ENCODE peak calls at places on chromosomes 12 and 14, in ten cellular contexts. B is IMR-90, L is endodermal cell, Z is GM23248, H is mesendoderm, J is fibroblast of lung, V is neural progenitor cell, Y is endothelial cell of umbilical vein, A is neuronal stem cell, K is HCT116. S is an unnamed sample.

GRCh38 chr12:10153271-10154144 is 18.4 kb downstream of the OLR1 start:
- DNase-seq in B (peak), L (peak), Z (peak), H (peak), J (peak), V (peak), Y (peak), A (peak), K (peak), S (peak)

GRCh38 chr12:52171950-52172512 is 19.8 kb downstream of the KRT80 start:
- DNase-seq in B (peak), L (peak), Z (peak), H (peak), J (peak), V (peak), Y (no peak), A (no peak), K (no peak), S (no peak)

GRCh38 chr12:126507231-126507630 is 1442.0 kb downstream of the AACS start:
- DNase-seq in B (no peak), L (no peak), Z (no peak), H (no peak), J (no peak), V (no peak), Y (no peak), A (no peak), K (no peak), S (no peak)

GRCh38 chr12:1355396-1355795 is 239.0 kb downstream of the FBXL14 start:
- DNase-seq in B (peak), L (no peak), Z (no peak), H (no peak), J (peak), V (no peak), Y (no peak), A (no peak), K (no peak), S (peak)

GRCh38 chr14:64757601-64758000 is 53.4 kb downstream of the PLEKHG3 start:
- DNase-seq in B (no peak), L (no peak), Z (no peak), H (no peak), J (no peak), V (no peak), Y (no peak), A (no peak), K (no peak), S (no peak)

GRCh38 chr12:109760930-109761630 is 47.5 kb downstream of the FAM222A start:
- DNase-seq in B (no peak), L (peak), Z (no peak), H (no peak), J (no peak), V (no peak), Y (no peak), A (no peak), K (no peak), S (no peak)

GRCh38 chr12:65878540-65878939 is 54.3 kb downstream of the HMGA2 start:
- DNase-seq in B (no peak), L (peak), Z (peak), H (peak), J (peak), V (peak), Y (peak), A (no peak), K (no peak), S (no peak)

GRCh38 chr12:1872448-1872847 is 46.0 kb downstream of the CACNA2D4 start:
- DNase-seq in B (no peak), L (no peak), Z (no peak), H (no peak), J (no peak), V (no peak), Y (no peak), A (no peak), K (no peak), S (no peak)

GRCh38 chr12:53550595-53550994 is 43.3 kb upstream of the NPFF start:
- DNase-seq in B (peak), L (no peak), Z (peak), H (no peak), J (peak), V (no peak), Y (no peak), A (no peak), K (no peak), S (no peak)

GRCh38 chr12:13417516-13417915 is 221.0 kb downstream of the EMP1 start:
- DNase-seq in B (no peak), L (peak), Z (no peak), H (no peak), J (no peak), V (no peak), Y (no peak), A (no peak), K (no peak), S (no peak)

GRCh38 chr12:6326316-6326959 is 15.4 kb downstream of the TNFRSF1A start:
- DNase-seq in B (peak), L (peak), Z (peak), H (peak), J (no peak), V (peak), Y (peak), A (no peak), K (no peak), S (no peak)

GRCh38 chr14:63647696-63648410 is 6.2 kb upstream of the WDR89 start:
- DNase-seq in B (peak), L (no peak), Z (no peak), H (peak), J (peak), V (no peak), Y (no peak), A (no peak), K (no peak), S (peak)

GRCh38 chr12:95118138-95118787 is 44.8 kb upstream of the NR2C1 start:
- DNase-seq in B (peak), L (no peak), Z (peak), H (no peak), J (peak), V (no peak), Y (peak), A (no peak), K (no peak), S (peak)

GRCh38 chr14:22384974-22385526 is 204.0 kb downstream of the DAD1 start:
- DNase-seq in B (no peak), L (no peak), Z (no peak), H (no peak), J (no peak), V (no peak), Y (no peak), A (no peak), K (no peak), S (no peak)

GRCh38 chr14:24053548-24054323 is 1.9 kb downstream of the CARMIL3 start:
- DNase-seq in B (no peak), L (peak), Z (no peak), H (no peak), J (no peak), V (no peak), Y (no peak), A (no peak), K (no peak), S (no peak)

GRCh38 chr14:27411021-27411420 is 813.2 kb upstream of the NOVA1 start:
- DNase-seq in B (no peak), L (no peak), Z (no peak), H (no peak), J (peak), V (no peak), Y (no peak), A (no peak), K (no peak), S (peak)

GRCh38 chr14:94816113-94816512 is 46.2 kb upstream of the GSC start:
- DNase-seq in B (no peak), L (peak), Z (peak), H (peak), J (no peak), V (peak), Y (no peak), A (no peak), K (no peak), S (peak)

GRCh38 chr14:39607978-39608377 is 175.7 kb upstream of the FBXO33 start:
- DNase-seq in B (no peak), L (no peak), Z (no peak), H (no peak), J (no peak), V (no peak), Y (no peak), A (no peak), K (no peak), S (no peak)

GRCh38 chr14:54854181-54854580 is 48.4 kb downstream of the GCH1 start:
- DNase-seq in B (no peak), L (peak), Z (no peak), H (peak), J (no peak), V (peak), Y (no peak), A (no peak), K (no peak), S (no peak)

GRCh38 chr14:71143391-71144290 is 236.4 kb downstream of the PCNX1 start:
- DNase-seq in B (peak), L (no peak), Z (peak), H (peak), J (peak), V (no peak), Y (no peak), A (no peak), K (no peak), S (peak)

GRCh38 chr12:47216150-47216677 is 136.5 kb upstream of the AMIGO2 start:
- DNase-seq in B (no peak), L (no peak), Z (no peak), H (no peak), J (no peak), V (no peak), Y (no peak), A (no peak), K (no peak), S (no peak)

GRCh38 chr14:43778956-43779639 is 728.0 kb downstream of the FSCB start:
- DNase-seq in B (no peak), L (no peak), Z (no peak), H (no peak), J (no peak), V (no peak), Y (no peak), A (no peak), K (no peak), S (no peak)

GRCh38 chr12:51419473-51420228 is 5.0 kb upstream of the SLC4A8 start:
- DNase-seq in B (no peak), L (peak), Z (peak), H (peak), J (peak), V (peak), Y (no peak), A (no peak), K (no peak), S (no peak)

DNA sequence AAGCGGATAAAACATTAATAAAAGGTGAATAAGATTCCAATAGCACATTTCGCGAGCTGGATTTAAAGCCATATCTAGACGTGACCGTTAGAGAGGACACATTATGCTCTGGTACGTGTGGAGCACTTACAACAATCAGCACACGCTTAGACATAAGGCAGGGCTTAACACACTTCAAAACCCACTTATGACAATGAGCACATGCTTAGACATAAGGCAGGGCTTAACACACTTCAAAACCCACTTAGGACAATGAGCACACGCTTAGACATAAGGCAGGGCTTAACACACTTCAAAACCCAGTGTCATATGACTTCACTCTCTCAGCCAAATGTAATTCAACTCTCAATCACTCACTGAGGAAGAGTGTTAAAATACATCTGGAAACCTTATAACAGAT is 11.3 kb upstream of the PLD4 start:
- DNase-seq in B (no peak), L (no peak), Z (no peak), H (no peak), J (no peak), V (no peak), Y (no peak), A (no peak), K (no peak), S (no peak)
- H3K4me3 ChIP-seq in B (no peak), L (no peak), Z (no peak), H (no peak), J (no peak), V (no peak), Y (no peak), A (no peak), K (no peak), S (no peak)

GRCh38 chr12:26721800-26722199 is 111.2 kb downstream of the ITPR2 start:
- DNase-seq in B (no peak), L (no peak), Z (peak), H (no peak), J (no peak), V (no peak), Y (peak), A (no peak), K (no peak), S (no peak)

GRCh38 chr12:26724309-26724702 is 108.7 kb downstream of the ITPR2 start:
- DNase-seq in B (no peak), L (no peak), Z (no peak), H (no peak), J (no peak), V (no peak), Y (peak), A (no peak), K (no peak), S (no peak)

GRCh38 chr12:26715232-26715631 is 117.8 kb downstream of the ITPR2 start:
- DNase-seq in B (no peak), L (no peak), Z (no peak), H (no peak), J (no peak), V (no peak), Y (no peak), A (no peak), K (no peak), S (no peak)

GRCh38 chr12:26723379-26724308 is 109.3 kb downstream of the ITPR2 start:
- DNase-seq in B (peak), L (no peak), Z (peak), H (no peak), J (peak), V (no peak), Y (peak), A (no peak), K (no peak), S (peak)

GRCh38 chr12:26719852-26720251 is 113.1 kb downstream of the ITPR2 start:
- DNase-seq in B (no peak), L (no peak), Z (peak), H (no peak), J (no peak), V (no peak), Y (no peak), A (no peak), K (no peak), S (peak)
- H3K9ac ChIP-seq in B (no peak), L (no peak), Z (no peak), H (no peak), J (no peak), V (no peak), Y (no peak), A (no peak), K (no peak), S (no peak)

DNA sequence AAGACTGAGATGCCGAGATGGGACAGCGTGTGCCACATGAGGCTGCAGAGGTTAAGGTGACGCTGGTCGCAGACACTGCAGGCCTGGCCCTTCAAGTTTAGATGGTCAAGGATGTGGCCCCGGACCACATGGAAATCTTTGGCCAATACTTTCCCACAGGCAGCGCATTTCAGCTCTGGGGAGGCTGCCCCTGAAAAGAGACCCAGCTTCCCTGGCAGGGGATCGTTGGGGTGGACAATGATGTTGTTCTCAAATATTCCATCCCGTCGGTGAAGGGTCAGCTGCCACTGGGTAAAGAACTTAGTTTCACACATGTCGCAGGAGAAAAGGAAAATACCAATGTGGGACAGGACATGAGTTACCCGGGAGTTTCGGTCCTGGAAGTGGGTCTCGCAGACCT is 3.0 kb downstream of the ZBTB39 start:
- DNase-seq in B (no peak), L (no peak), Z (no peak), H (no peak), J (no peak), V (no peak), Y (no peak), A (no peak), K (no peak), S (no peak)
- H3K4me3 ChIP-seq in B (no peak), L (no peak), Z (no peak), H (no peak), J (no peak), V (no peak), Y (no peak), A (no peak), K (no peak), S (no peak)

DNA sequence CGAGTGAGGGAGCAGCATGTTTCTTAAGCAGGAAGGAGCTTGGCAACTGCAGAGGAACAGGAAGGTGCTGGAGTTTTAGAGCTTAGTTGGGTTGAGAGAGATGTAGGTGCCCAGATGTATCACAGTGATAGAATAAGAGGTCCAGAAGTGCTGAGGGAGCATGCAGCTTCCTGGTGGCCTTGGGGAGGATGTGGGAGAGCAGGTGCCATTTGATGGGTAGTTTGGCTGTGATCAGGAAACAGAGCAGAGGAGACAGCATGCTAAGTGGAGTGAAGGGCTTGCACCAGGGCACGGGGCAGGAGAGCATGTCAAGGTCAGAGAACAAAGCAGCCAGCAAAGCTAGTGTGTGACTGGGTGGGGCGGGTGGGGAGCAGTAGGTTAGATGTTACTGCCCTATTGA is 74.8 kb downstream of the PAPOLA start:
- DNase-seq in B (no peak), L (no peak), Z (no peak), H (no peak), J (no peak), V (no peak), Y (no peak), A (no peak), K (no peak), S (no peak)
- H3K9ac ChIP-seq in B (no peak), L (no peak), Z (no peak), H (no peak), J (no peak), V (no peak), Y (no peak), A (no peak), K (no peak), S (no peak)

DNA sequence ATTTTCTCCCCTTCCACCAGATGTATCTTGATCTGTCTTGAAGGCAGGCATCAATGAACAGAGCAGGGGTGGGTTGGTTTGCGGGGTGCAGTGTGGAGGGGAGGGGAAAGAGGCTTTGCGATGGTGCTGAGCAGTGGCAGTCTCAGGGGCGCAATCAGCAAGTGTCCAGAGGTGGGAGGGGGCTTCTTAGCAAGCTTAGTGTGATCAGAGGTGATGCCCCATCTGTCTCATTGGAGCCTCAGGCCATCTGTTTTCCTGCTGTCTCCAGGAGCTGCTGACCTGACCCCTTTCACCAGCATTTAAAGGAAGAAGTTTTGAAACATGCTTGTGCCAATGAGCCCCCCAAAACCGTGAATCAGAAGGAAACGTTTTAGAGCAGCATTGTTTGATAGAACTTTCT is 187.7 kb upstream of the LHX5 start:
- DNase-seq in B (no peak), L (no peak), Z (no peak), H (no peak), J (no peak), V (no peak), Y (no peak), A (no peak), K (no peak), S (no peak)
- H3K4me3 ChIP-seq in B (no peak), L (no peak), Z (no peak), H (no peak), J (no peak), V (no peak), Y (no peak), A (no peak), K (no peak), S (no peak)

GRCh38 chr12:62947364-62947763 is 12.4 kb upstream of the PPM1H start:
- DNase-seq in B (no peak), L (no peak), Z (no peak), H (no peak), J (no peak), V (no peak), Y (no peak), A (no peak), K (no peak), S (no peak)
- H3K9ac ChIP-seq in B (no peak), L (no peak), Z (no peak), H (no peak), J (no peak), V (no peak), Y (no peak), A (no peak), K (no peak), S (no peak)

S was measured in adipocyte.